ENCODE peak calls at places on chromosome 13, in seven cellular contexts. X is omental fat pad; N is upper lobe of right lung; Y is ELF-1; P is activated naive CD4-positive, alpha-beta T cell; F is astrocyte of the hippocampus; W is bronchial epithelial cell. C is an unnamed sample.

GRCh38 chr13:48412881-48413351 is at the start of gene LPAR6:
- DNase-seq in X (no peak), N (no peak), Y (peak), P (no peak), F (peak), W (peak), C (peak)

GRCh38 chr13:106098778-106099177 is 436.7 kb downstream of the EFNB2 start:
- DNase-seq in X (no peak), N (no peak), Y (no peak), P (no peak), F (no peak), W (no peak), C (peak)

GRCh38 chr13:44158055-44158655 is 215.5 kb upstream of the SERP2 start:
- DNase-seq in X (no peak), N (no peak), Y (no peak), P (no peak), F (no peak), W (no peak), C (no peak)

GRCh38 chr13:23579072-23579885 is 9.1 kb downstream of the TNFRSF19 start:
- DNase-seq in X (peak), N (peak), Y (peak), P (peak), F (peak), W (peak), C (peak)

GRCh38 chr13:113454936-113455335 is 1.6 kb upstream of the ADPRHL1 start:
- DNase-seq in X (no peak), N (peak), Y (no peak), P (no peak), F (no peak), W (no peak), C (no peak)

GRCh38 chr13:27839809-27840467 is 47.7 kb downstream of the GSX1 start:
- DNase-seq in X (no peak), N (no peak), Y (no peak), P (no peak), F (no peak), W (peak), C (no peak)

GRCh38 chr13:98622926-98623325 is 46.0 kb upstream of the STK24 start:
- DNase-seq in X (no peak), N (no peak), Y (no peak), P (no peak), F (no peak), W (no peak), C (no peak)

GRCh38 chr13:76406243-76406642 is 480.0 kb downstream of the KCTD12 start:
- DNase-seq in X (no peak), N (no peak), Y (no peak), P (no peak), F (no peak), W (no peak), C (no peak)

GRCh38 chr13:43087960-43088580 is 64.7 kb downstream of the DNAJC15 start:
- DNase-seq in X (no peak), N (no peak), Y (no peak), P (no peak), F (no peak), W (peak), C (no peak)

GRCh38 chr13:74575729-74576125 is 441.5 kb upstream of the KLF12 start:
- DNase-seq in X (peak), N (peak), Y (peak), P (peak), F (peak), W (no peak), C (peak)

GRCh38 chr13:67299072-67299635 is 69.0 kb upstream of the PCDH9 start:
- DNase-seq in X (no peak), N (no peak), Y (no peak), P (no peak), F (peak), W (peak), C (no peak)

GRCh38 chr13:85638265-85638664 is 161.0 kb downstream of the SLITRK6 start:
- DNase-seq in X (no peak), N (no peak), Y (no peak), P (no peak), F (no peak), W (no peak), C (no peak)